ENCODE peak calls at places on chromosomes 3 and 15, in four cellular contexts. One of them, this sample, is unnamed. For H3K4me1, the result is how much of the 10 kb centered on the place peaks cover.

GRCh38 chr15:51160484-51160883 is 65.8 kb upstream of the TNFAIP8L3 start:
- DNase-seq in mesenchymal stem cell: no peak
- DNase-seq in IMR-90: no peak
- DNase-seq in H9: no peak
- DNase-seq in this sample: no peak

GRCh38 chr3:50554553-50554952 is 13.0 kb downstream of the C3orf18 start:
- DNase-seq in mesenchymal stem cell: no peak
- DNase-seq in H9: no peak
- DNase-seq in IMR-90: no peak
- DNase-seq in this sample: no peak

GRCh38 chr3:174859109-174859735 is at the start of gene NAALADL2:
- DNase-seq in mesenchymal stem cell: no peak
- DNase-seq in IMR-90: no peak
- DNase-seq in H9: no peak
- DNase-seq in this sample: peak

GRCh38 chr15:68391084-68391483 is 40.9 kb downstream of the ITGA11 start:
- DNase-seq in mesenchymal stem cell: no peak
- DNase-seq in H9: peak
- DNase-seq in IMR-90: no peak
- DNase-seq in this sample: no peak

GRCh38 chr3:86921981-86922680 is 68.8 kb downstream of the VGLL3 start:
- DNase-seq in mesenchymal stem cell: no peak
- DNase-seq in IMR-90: peak
- DNase-seq in H9: no peak
- DNase-seq in this sample: no peak

GRCh38 chr3:125480656-125481374 is 39.2 kb downstream of the SNX4 start:
- DNase-seq in IMR-90: peak
- DNase-seq in mesenchymal stem cell: peak
- DNase-seq in H9: no peak
- DNase-seq in this sample: no peak

GRCh38 chr3:36362216-36362615 is 18.1 kb upstream of the STAC start:
- DNase-seq in H9: no peak
- DNase-seq in IMR-90: no peak
- DNase-seq in mesenchymal stem cell: peak
- DNase-seq in this sample: peak

GRCh38 chr3:187181454-187182170 is 15.7 kb upstream of the RTP1 start:
- DNase-seq in mesenchymal stem cell: no peak
- DNase-seq in H9: no peak
- DNase-seq in IMR-90: no peak
- DNase-seq in this sample: no peak

GRCh38 chr15:45391746-45392711 is 13.7 kb upstream of the GATM start:
- DNase-seq in IMR-90: no peak
- DNase-seq in H9: no peak
- DNase-seq in mesenchymal stem cell: no peak
- DNase-seq in this sample: no peak

GRCh38 chr3:101861978-101862421 is 12.7 kb downstream of the NFKBIZ start:
- DNase-seq in mesenchymal stem cell: peak
- DNase-seq in H9: no peak
- DNase-seq in IMR-90: no peak
- DNase-seq in this sample: no peak

GRCh38 chr3:1131156-1131555 is 38.3 kb downstream of the CNTN6 start:
- DNase-seq in H9: no peak
- DNase-seq in IMR-90: no peak
- DNase-seq in mesenchymal stem cell: no peak
- DNase-seq in this sample: peak

GRCh38 chr3:20683912-20684311 is 497.9 kb upstream of the SGO1 start:
- DNase-seq in H9: no peak
- DNase-seq in mesenchymal stem cell: no peak
- DNase-seq in IMR-90: peak
- DNase-seq in this sample: no peak

GRCh38 chr15:58261368-58261767 is 123.2 kb downstream of the AQP9 start:
- DNase-seq in mesenchymal stem cell: no peak
- DNase-seq in IMR-90: no peak
- DNase-seq in H9: no peak
- DNase-seq in this sample: no peak

GRCh38 chr15:49438970-49439631 is 16.1 kb downstream of the FGF7 start:
- DNase-seq in IMR-90: no peak
- DNase-seq in mesenchymal stem cell: no peak
- DNase-seq in H9: no peak
- DNase-seq in this sample: peak

GRCh38 chr3:195113074-195113473 is 157.9 kb downstream of the XXYLT1 start:
- DNase-seq in H9: no peak
- DNase-seq in IMR-90: no peak
- DNase-seq in mesenchymal stem cell: no peak
- DNase-seq in this sample: no peak
- H3K4me1 ChIP-seq in H9: under half
- H3K4me1 ChIP-seq in IMR-90: under half
- H3K4me1 ChIP-seq in mesenchymal stem cell: under half
- H3K4me1 ChIP-seq in this sample: under half

DNA sequence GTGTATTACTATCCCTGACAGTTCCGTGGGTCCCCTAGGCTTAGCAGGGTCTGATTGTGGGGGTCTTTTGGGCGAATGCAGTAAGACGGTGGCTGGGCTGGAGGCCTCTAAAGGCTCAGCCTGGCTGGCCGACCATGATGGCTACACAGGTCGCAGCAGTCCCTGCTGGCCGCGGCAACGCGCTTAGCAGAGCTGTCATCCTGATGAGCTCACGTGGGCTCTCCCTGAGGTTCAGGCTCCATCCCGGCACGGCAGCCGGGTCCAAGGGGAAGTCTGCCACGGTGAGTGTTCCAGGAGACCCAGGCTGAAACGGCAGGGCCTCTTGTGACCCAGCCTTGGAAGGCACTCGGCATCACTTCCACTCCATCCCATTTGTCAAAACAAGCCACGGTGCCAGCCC is 101.9 kb downstream of the XXYLT1 start:
- DNase-seq in IMR-90: no peak
- DNase-seq in mesenchymal stem cell: no peak
- DNase-seq in H9: no peak
- DNase-seq in this sample: no peak
- H3K4ac ChIP-seq in IMR-90: no peak
- H3K4ac ChIP-seq in mesenchymal stem cell: peak
- H3K4ac ChIP-seq in H9: no peak
- H3K4ac ChIP-seq in this sample: no peak

DNA sequence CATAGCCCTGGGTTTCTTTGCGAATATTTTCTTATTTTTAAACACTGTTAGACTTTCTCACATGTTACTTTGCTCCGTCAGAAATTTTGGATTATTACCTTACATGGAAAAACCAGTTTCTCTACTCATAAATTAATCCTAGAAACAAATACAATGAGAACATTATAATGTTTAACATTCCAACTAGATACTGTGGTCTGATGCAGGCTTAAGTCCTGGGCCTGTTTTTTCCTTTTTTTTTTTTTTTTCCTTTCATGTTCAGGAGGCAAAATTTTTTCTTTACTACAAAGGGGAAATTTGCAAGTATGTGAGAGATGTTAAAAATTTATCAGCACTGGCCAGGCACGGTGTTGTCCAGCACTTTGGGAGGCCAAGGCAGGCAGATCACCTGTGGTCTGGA is 28.9 kb downstream of the POPDC2 start:
- DNase-seq in H9: no peak
- DNase-seq in mesenchymal stem cell: no peak
- DNase-seq in IMR-90: peak
- DNase-seq in this sample: no peak
- H2BK15ac ChIP-seq in H9: no peak
- H2BK15ac ChIP-seq in mesenchymal stem cell: no peak
- H2BK15ac ChIP-seq in IMR-90: no peak
- H2BK15ac ChIP-seq in this sample: no peak

GRCh38 chr15:75201609-75202250 is at the start of gene C15orf39:
- DNase-seq in mesenchymal stem cell: peak
- DNase-seq in IMR-90: peak
- DNase-seq in H9: peak
- DNase-seq in this sample: peak
- H3K4me1 ChIP-seq in mesenchymal stem cell: under half
- H3K4me1 ChIP-seq in IMR-90: under half
- H3K4me1 ChIP-seq in H9: under half
- H3K4me1 ChIP-seq in this sample: under half